ENCODE peak calls at places on chromosomes 4 and X, in four cellular contexts. E is tibial nerve, O is lower leg skin, C is heart left ventricle. D is an unnamed sample.

GRCh38 chrX:136202889-136203288 is 48.3 kb downstream of the MAP7D3 start:
- DNase-seq in E (no peak), O (no peak), C (no peak), D (no peak)

GRCh38 chr4:139511320-139511719 is 44.7 kb downstream of the SETD7 start:
- DNase-seq in E (no peak), O (no peak), C (no peak), D (no peak)

GRCh38 chr4:153639556-153640475 is 44.3 kb upstream of the TLR2 start:
- DNase-seq in E (no peak), O (no peak), C (no peak), D (no peak)

GRCh38 chrX:103607385-103608304 is at the start of gene TCEAL3:
- DNase-seq in E (peak; percentile 31), O (peak; percentile 18), C (peak; percentile 41), D (no peak)

GRCh38 chrX:67636532-67636931 is 92.7 kb downstream of the AR start:
- DNase-seq in E (no peak), O (no peak), C (no peak), D (no peak)

GRCh38 chrX:128616933-128617332 is 564.7 kb upstream of the ACTRT1 start:
- DNase-seq in E (no peak), O (no peak), C (no peak), D (no peak)

GRCh38 chrX:40880712-40881111 is 145.4 kb upstream of the MED14 start:
- DNase-seq in E (no peak), O (no peak), C (no peak), D (no peak)

GRCh38 chr4:517806-518070 is 18.7 kb downstream of the PIGG start:
- DNase-seq in E (no peak), O (no peak), C (no peak), D (no peak)

GRCh38 chr4:161254375-161254774 is 909.4 kb downstream of the FSTL5 start:
- DNase-seq in E (no peak), O (no peak), C (no peak), D (no peak)

GRCh38 chr4:111883557-111883999 is 261.7 kb upstream of the FAM241A start:
- DNase-seq in E (no peak), O (no peak), C (no peak), D (no peak)

GRCh38 chr4:141247430-141247780 is 26.7 kb downstream of the ZNF330 start:
- DNase-seq in E (no peak), O (no peak), C (no peak), D (no peak)

GRCh38 chr4:137307806-137308205 is 224.5 kb downstream of the PCDH18 start:
- DNase-seq in E (peak; percentile 17), O (peak; percentile 29), C (peak; percentile 21), D (peak; percentile 15)

GRCh38 chrX:50648151-50648550 is 165.8 kb downstream of the SHROOM4 start:
- DNase-seq in E (no peak), O (no peak), C (no peak), D (no peak)

GRCh38 chrX:23634181-23634580 is 33.1 kb upstream of the PRDX4 start:
- DNase-seq in E (no peak), O (no peak), C (no peak), D (no peak)

DNA sequence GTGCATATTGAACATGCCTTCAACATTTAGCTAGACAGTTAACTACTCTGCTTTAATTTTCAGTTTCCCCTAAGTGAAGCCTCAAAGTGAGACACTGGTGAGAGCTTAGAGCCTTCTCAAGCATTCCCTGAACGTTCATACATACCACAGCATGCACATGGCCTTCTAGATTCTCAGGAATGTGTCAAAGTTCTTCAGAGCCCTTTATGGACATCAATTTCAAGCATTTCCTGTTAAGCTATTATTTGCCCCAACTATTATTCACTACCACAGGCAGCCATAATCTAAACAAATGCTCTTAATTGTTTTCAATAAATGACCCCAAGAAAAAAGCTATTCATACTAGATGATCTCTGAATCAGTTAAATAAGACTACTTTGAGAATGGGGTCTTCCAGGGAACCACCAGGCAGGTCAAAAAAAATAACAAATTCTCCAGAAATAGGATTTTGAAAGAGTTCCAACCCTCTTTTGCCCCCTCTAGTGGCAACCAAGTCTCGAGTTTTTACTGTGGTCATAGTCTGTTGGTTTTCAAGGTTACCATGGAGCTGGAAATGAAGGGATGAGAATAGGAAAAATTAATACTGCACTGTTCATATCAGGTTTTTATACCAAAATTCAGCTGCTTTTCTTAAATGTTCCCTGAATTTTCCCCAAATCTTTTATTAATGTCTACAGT is 235.4 kb downstream of the RAB28 start:
- DNase-seq in E (no peak), O (no peak), C (no peak), D (no peak)
- TF ChIP-seq CTCF in E (no peak), O (no peak), C (no peak), D (no peak)

GRCh38 chrX:130081421-130082045 is 28.8 kb downstream of the ELF4 start:
- DNase-seq in E (no peak), O (no peak), C (no peak), D (no peak)
- TF ChIP-seq POLR2A in E (no peak), O (no peak), C (no peak), D (no peak)

GRCh38 chrX:275967-276587 is 5.1 kb upstream of the PLCXD1 start:
- DNase-seq in E (peak; percentile 59), O (peak; percentile 76), C (peak; percentile 81), D (peak; percentile 51)
- TF ChIP-seq CTCF in E (no peak), O (no peak), C (no peak), D (no peak)

GRCh38 chr4:146647615-146648383 is 9.1 kb downstream of the POU4F2 start:
- DNase-seq in E (no peak), O (no peak), C (no peak), D (no peak)
- TF ChIP-seq POLR2A in E (no peak), O (no peak), C (no peak), D (no peak)

GRCh38 chr4:119785963-119786362 is 157.4 kb upstream of the PDE5A start:
- DNase-seq in E (no peak), O (no peak), C (no peak), D (no peak)
- TF ChIP-seq CTCF in E (peak; percentile 31), O (no peak), C (peak; percentile 27), D (peak; percentile 52)

GRCh38 chr4:121823505-121824170 is at the start of gene CCNA2:
- DNase-seq in E (peak; percentile 94), O (peak; percentile 97), C (peak; percentile 97), D (peak; percentile 95)
- TF ChIP-seq POLR2A in E (peak; percentile 54), O (no peak), C (no peak), D (no peak)